ENCODE peak calls at places on chromosomes 11 and 22, in five cellular contexts. I is AG04449; W is H7; Q is epithelial cell of esophagus; M is activated CD4-positive, CD25-positive, alpha-beta regulatory T cell. D is an unnamed sample.

GRCh38 chr11:130215531-130216220 is 56.1 kb downstream of the ST14 start:
- DNase-seq in Q (no peak), W (peak), M (no peak), I (no peak), D (no peak)

GRCh38 chr22:50627452-50627913 is 469 bp downstream of the ARSA start:
- DNase-seq in Q (peak), M (no peak), W (peak), I (no peak), D (peak)

GRCh38 chr11:34825670-34826383 is 90.4 kb downstream of the APIP start:
- DNase-seq in W (no peak), I (no peak), Q (peak), M (no peak), D (no peak)

GRCh38 chr11:44268807-44269080 is 41.2 kb downstream of the ALX4 start:
- DNase-seq in I (no peak), Q (no peak), M (no peak), W (no peak), D (no peak)

GRCh38 chr11:65850217-65851082 is 7.5 kb downstream of the CFL1 start:
- DNase-seq in M (no peak), Q (no peak), W (peak), I (no peak), D (peak)

GRCh38 chr11:127766734-127767133 is 766.2 kb upstream of the KIRREL3 start:
- DNase-seq in W (no peak), Q (no peak), M (no peak), I (no peak), D (no peak)

GRCh38 chr11:74953448-74953847 is 4.4 kb downstream of the SPCS2 start:
- DNase-seq in I (no peak), Q (no peak), M (no peak), W (no peak), D (no peak)

GRCh38 chr22:27778299-27779090 is 23.1 kb downstream of the MN1 start:
- DNase-seq in Q (no peak), I (no peak), W (no peak), M (no peak), D (no peak)

GRCh38 chr22:41966607-41967240 is 2.5 kb upstream of the SEPTIN3 start:
- DNase-seq in I (peak), M (no peak), W (peak), Q (peak), D (peak)

GRCh38 chr22:47154621-47155081 is 392.2 kb downstream of the TBC1D22A start:
- DNase-seq in W (no peak), I (no peak), M (no peak), Q (peak), D (no peak)

GRCh38 chr22:26956346-26956745 is 299.0 kb downstream of the MIAT start:
- DNase-seq in W (no peak), I (no peak), M (no peak), Q (no peak), D (no peak)

GRCh38 chr11:57150454-57150917 is 31.3 kb upstream of the LRRC55 start:
- DNase-seq in W (no peak), Q (no peak), M (no peak), I (no peak), D (no peak)

GRCh38 chr11:13337986-13338436 is 60.4 kb downstream of the BMAL1 start:
- DNase-seq in Q (peak), W (no peak), M (no peak), I (peak), D (no peak)

GRCh38 chr11:122686106-122686505 is 30.6 kb downstream of the UBASH3B start:
- DNase-seq in Q (peak), I (no peak), W (no peak), M (no peak), D (no peak)

GRCh38 chr11:126808851-126809250 is 191.7 kb downstream of the KIRREL3 start:
- DNase-seq in I (no peak), W (no peak), Q (no peak), M (no peak), D (no peak)

GRCh38 chr11:62435741-62436485 is 17.1 kb downstream of the SCGB1A1 start:
- DNase-seq in I (no peak), M (no peak), Q (no peak), W (no peak), D (no peak)

GRCh38 chr11:64448599-64449380 is 89.8 kb downstream of the RPS6KA4 start:
- DNase-seq in I (no peak), M (peak), Q (peak), W (peak), D (peak)

GRCh38 chr22:50620861-50621490 is 7.0 kb downstream of the ARSA start:
- DNase-seq in Q (no peak), I (no peak), M (no peak), W (no peak), D (no peak)

GRCh38 chr11:29989181-29989580 is 27.6 kb downstream of the KCNA4 start:
- DNase-seq in Q (peak), M (no peak), I (no peak), W (no peak), D (no peak)

GRCh38 chr11:26730711-26731460 is 9.0 kb upstream of the SLC5A12 start:
- DNase-seq in Q (peak), I (no peak), W (no peak), M (no peak), D (no peak)

GRCh38 chr22:45867906-45868555 is 108.9 kb downstream of the WNT7B start:
- DNase-seq in Q (no peak), W (peak), I (no peak), M (no peak), D (peak)

GRCh38 chr11:35157814-35158213 is 18.8 kb downstream of the CD44 start:
- DNase-seq in M (no peak), W (no peak), I (no peak), Q (no peak), D (no peak)

GRCh38 chr22:46067159-46068111 is 82.9 kb upstream of the PPARA start:
- DNase-seq in I (no peak), Q (no peak), M (no peak), W (no peak), D (no peak)

GRCh38 chr11:118180300-118180703 is 3.9 kb upstream of the SCN2B start:
- DNase-seq in M (no peak), I (no peak), W (peak), Q (peak), D (peak)

GRCh38 chr22:26589367-26589844 is 526 bp downstream of the TPST2 start:
- DNase-seq in I (no peak), M (no peak), W (peak), Q (peak), D (no peak)

GRCh38 chr22:38267086-38267485 is 5.7 kb downstream of the TMEM184B start:
- DNase-seq in I (no peak), M (no peak), Q (no peak), W (no peak), D (peak)

GRCh38 chr22:46057762-46058420 is 80.9 kb upstream of the WNT7B start:
- DNase-seq in I (no peak), Q (no peak), W (no peak), M (no peak), D (peak)

GRCh38 chr11:61124574-61125309 is 22.5 kb downstream of the CD5 start:
- DNase-seq in W (no peak), M (no peak), I (no peak), Q (peak), D (no peak)

GRCh38 chr11:35823742-35824298 is 120.0 kb upstream of the LDLRAD3 start:
- DNase-seq in Q (no peak), I (no peak), M (no peak), W (no peak), D (no peak)

GRCh38 chr22:22089459-22090308 is 107.1 kb upstream of the TOP3B start:
- DNase-seq in I (no peak), Q (no peak), W (no peak), M (no peak), D (no peak)

GRCh38 chr11:21289686-21290085 is 620.3 kb downstream of the NELL1 start:
- DNase-seq in I (no peak), M (no peak), W (no peak), Q (no peak), D (no peak)

GRCh38 chr11:67271548-67272284 is 5.4 kb downstream of the GRK2 start:
- DNase-seq in I (no peak), Q (no peak), W (peak), M (peak), D (no peak)

GRCh38 chr22:39087881-39088687 is 9.0 kb upstream of the APOBEC3H start:
- DNase-seq in M (no peak), W (peak), Q (no peak), I (no peak), D (peak)

GRCh38 chr11:63888170-63889086 is 28.5 kb downstream of the RCOR2 start:
- DNase-seq in Q (peak), W (peak), M (peak), I (no peak), D (peak)

GRCh38 chr22:27715078-27715477 is 86.5 kb downstream of the MN1 start:
- DNase-seq in W (no peak), I (no peak), Q (no peak), M (no peak), D (no peak)

GRCh38 chr11:94934362-94934761 is 39.0 kb downstream of the CWC15 start:
- DNase-seq in W (peak), I (no peak), M (no peak), Q (peak), D (peak)

GRCh38 chr11:34184505-34185015 is 79.1 kb downstream of the NAT10 start:
- DNase-seq in W (no peak), Q (no peak), I (no peak), M (no peak), D (no peak)

GRCh38 chr11:118605116-118605867 is 2.1 kb upstream of the PHLDB1 start:
- DNase-seq in I (peak), Q (no peak), M (no peak), W (peak), D (no peak)

GRCh38 chr22:22565991-22566390 is 6.9 kb upstream of the PRAME start:
- DNase-seq in I (no peak), Q (peak), M (no peak), W (no peak), D (no peak)

D was measured in H9.